ENCODE peak calls at places on chromosomes 7 and 10, in five cellular contexts. O, N, F, S and X are unnamed samples.

GRCh38 chr7:123594813-123595241 is 6.8 kb upstream of the ASB15 start:
- DNase-seq in N (no peak), F (peak; percentile 38), O (no peak), S (peak; percentile 67), X (no peak)

GRCh38 chr10:131453772-131454634 is 142.5 kb upstream of the TCERG1L start:
- DNase-seq in N (no peak), O (no peak), S (peak; percentile 81), F (peak; percentile 86), X (peak; percentile 85)

GRCh38 chr7:41579961-41580935 is 122.6 kb downstream of the INHBA start:
- DNase-seq in N (peak; percentile 99), S (no peak), F (no peak), O (peak; percentile 70), X (no peak)

GRCh38 chr7:100799037-100799896 is 28.1 kb downstream of the EPHB4 start:
- DNase-seq in O (peak; percentile 71), F (peak; percentile 60), S (peak; percentile 75), N (peak; percentile 68), X (peak; percentile 80)

GRCh38 chr7:20307119-20307518 is 23.6 kb upstream of the ITGB8 start:
- DNase-seq in O (peak; percentile 9), F (no peak), N (no peak), S (no peak), X (no peak)

GRCh38 chr7:54956021-54956420 is 62.8 kb upstream of the EGFR start:
- DNase-seq in F (no peak), S (no peak), O (no peak), N (no peak), X (no peak)

GRCh38 chr10:58621379-58622077 is 108.9 kb downstream of the BICC1 start:
- DNase-seq in N (no peak), F (no peak), O (no peak), S (no peak), X (no peak)

GRCh38 chr7:65983965-65984654 is 2.1 kb upstream of the GUSB start:
- DNase-seq in F (no peak), N (peak; percentile 22), S (no peak), O (no peak), X (no peak)

GRCh38 chr7:1536768-1537630 is 6.5 kb downstream of the MAFK start:
- DNase-seq in O (peak; percentile 96), N (peak; percentile 100), F (peak; percentile 94), S (peak; percentile 71), X (peak; percentile 87)

GRCh38 chr7:157513162-157513621 is 176.4 kb downstream of the DNAJB6 start:
- DNase-seq in O (no peak), F (no peak), N (no peak), S (no peak), X (no peak)

GRCh38 chr10:16470747-16471146 is 33.9 kb downstream of the PTER start:
- DNase-seq in F (no peak), S (no peak), N (no peak), O (no peak), X (no peak)

GRCh38 chr7:142873281-142873784 is 12.2 kb downstream of the TRPV6 start:
- DNase-seq in O (no peak), F (no peak), S (peak; percentile 69), N (peak; percentile 8), X (peak; percentile 67)